ENCODE peak calls at places on chromosomes 4 and X, in six cellular contexts. One of them, this sample, is unnamed.
A peak's percentile ranks its signal among the peaks of the same experiment; 100 is the strongest.

GRCh38 chr4:3308691-3309090 is 15.9 kb downstream of the RGS12 start:
- DNase-seq in H1: no peak
- DNase-seq in neuronal stem cell: no peak
- DNase-seq in H9: no peak
- DNase-seq in IMR-90: no peak
- DNase-seq in mesenchymal stem cell: no peak
- DNase-seq in this sample: no peak

GRCh38 chrX:150831863-150832262 is 66.6 kb downstream of the CD99L2 start:
- DNase-seq in H9: no peak
- DNase-seq in H1: no peak
- DNase-seq in neuronal stem cell: no peak
- DNase-seq in mesenchymal stem cell: no peak
- DNase-seq in IMR-90: no peak
- DNase-seq in this sample: no peak

GRCh38 chr4:145567471-145567870 is 51.7 kb upstream of the MMAA start:
- DNase-seq in H9: no peak
- DNase-seq in neuronal stem cell: no peak
- DNase-seq in mesenchymal stem cell: no peak
- DNase-seq in H1: no peak
- DNase-seq in IMR-90: no peak
- DNase-seq in this sample: peak; percentile 33

GRCh38 chr4:89121711-89122387 is 10.5 kb downstream of the TIGD2 start:
- DNase-seq in mesenchymal stem cell: peak; percentile 43
- DNase-seq in H9: no peak
- DNase-seq in H1: no peak
- DNase-seq in IMR-90: no peak
- DNase-seq in neuronal stem cell: no peak
- DNase-seq in this sample: peak; percentile 48

GRCh38 chr4:185210102-185210981 is 944 bp downstream of the SNX25 start:
- DNase-seq in H9: peak; percentile 58
- DNase-seq in H1: no peak
- DNase-seq in mesenchymal stem cell: peak; percentile 71
- DNase-seq in neuronal stem cell: peak; percentile 41
- DNase-seq in IMR-90: peak; percentile 56
- DNase-seq in this sample: peak; percentile 41

GRCh38 chr4:119080721-119081541 is 54.7 kb upstream of the MYOZ2 start:
- DNase-seq in neuronal stem cell: no peak
- DNase-seq in IMR-90: no peak
- DNase-seq in H9: no peak
- DNase-seq in mesenchymal stem cell: peak; percentile 20
- DNase-seq in H1: no peak
- DNase-seq in this sample: peak; percentile 77

GRCh38 chrX:53094584-53094908 is 604 bp downstream of the KANTR start:
- DNase-seq in neuronal stem cell: no peak
- DNase-seq in IMR-90: no peak
- DNase-seq in H1: no peak
- DNase-seq in mesenchymal stem cell: no peak
- DNase-seq in H9: no peak
- DNase-seq in this sample: no peak

GRCh38 chr4:83865417-83866150 is 329.7 kb downstream of the GPAT3 start:
- DNase-seq in IMR-90: no peak
- DNase-seq in neuronal stem cell: peak; percentile 71
- DNase-seq in H1: no peak
- DNase-seq in H9: no peak
- DNase-seq in mesenchymal stem cell: no peak
- DNase-seq in this sample: no peak

GRCh38 chrX:22325091-22325490 is 52.4 kb downstream of the CBLL2 start:
- DNase-seq in mesenchymal stem cell: peak; percentile 49
- DNase-seq in H9: no peak
- DNase-seq in H1: no peak
- DNase-seq in IMR-90: peak; percentile 59
- DNase-seq in neuronal stem cell: no peak
- DNase-seq in this sample: no peak

GRCh38 chrX:137194164-137194563 is 160.4 kb upstream of the GPR101 start:
- DNase-seq in mesenchymal stem cell: no peak
- DNase-seq in H1: peak; percentile 3
- DNase-seq in IMR-90: peak; percentile 21
- DNase-seq in neuronal stem cell: peak; percentile 33
- DNase-seq in H9: peak; percentile 53
- DNase-seq in this sample: peak; percentile 2

GRCh38 chr4:186840222-186840701 is 116.6 kb upstream of the FAT1 start:
- DNase-seq in mesenchymal stem cell: no peak
- DNase-seq in neuronal stem cell: no peak
- DNase-seq in H9: no peak
- DNase-seq in IMR-90: peak; percentile 62
- DNase-seq in H1: no peak
- DNase-seq in this sample: no peak

GRCh38 chr4:184265566-184266351 is 48.1 kb upstream of the ENPP6 start:
- DNase-seq in mesenchymal stem cell: peak; percentile 34
- DNase-seq in IMR-90: peak; percentile 61
- DNase-seq in H1: no peak
- DNase-seq in H9: no peak
- DNase-seq in neuronal stem cell: no peak
- DNase-seq in this sample: peak; percentile 67

GRCh38 chr4:174120446-174121142 is 162.9 kb downstream of the FBXO8 start:
- DNase-seq in H1: no peak
- DNase-seq in IMR-90: peak; percentile 72
- DNase-seq in mesenchymal stem cell: peak; percentile 87
- DNase-seq in neuronal stem cell: peak; percentile 64
- DNase-seq in H9: peak; percentile 45
- DNase-seq in this sample: peak; percentile 50

GRCh38 chr4:60611762-60612496 is 588.2 kb upstream of the ADGRL3 start:
- DNase-seq in IMR-90: peak; percentile 24
- DNase-seq in H9: no peak
- DNase-seq in mesenchymal stem cell: no peak
- DNase-seq in H1: peak; percentile 15
- DNase-seq in neuronal stem cell: no peak
- DNase-seq in this sample: peak; percentile 96

GRCh38 chrX:58051346-58051745 is 141.1 kb upstream of the ZXDA start:
- DNase-seq in mesenchymal stem cell: no peak
- DNase-seq in H9: no peak
- DNase-seq in H1: no peak
- DNase-seq in neuronal stem cell: no peak
- DNase-seq in IMR-90: no peak
- DNase-seq in this sample: no peak
- H3K9me3 ChIP-seq in mesenchymal stem cell: peaks cover 32% of the 10 kb centered on the region
- H3K9me3 ChIP-seq in H9: peaks cover 96% of the 10 kb centered on the region
- H3K9me3 ChIP-seq in H1: peaks cover 54% of the 10 kb centered on the region
- H3K9me3 ChIP-seq in neuronal stem cell: no peaks in the 10 kb centered on the region
- H3K9me3 ChIP-seq in IMR-90: peaks cover 8% of the 10 kb centered on the region
- H3K9me3 ChIP-seq in this sample: peaks cover 10% of the 10 kb centered on the region

DNA sequence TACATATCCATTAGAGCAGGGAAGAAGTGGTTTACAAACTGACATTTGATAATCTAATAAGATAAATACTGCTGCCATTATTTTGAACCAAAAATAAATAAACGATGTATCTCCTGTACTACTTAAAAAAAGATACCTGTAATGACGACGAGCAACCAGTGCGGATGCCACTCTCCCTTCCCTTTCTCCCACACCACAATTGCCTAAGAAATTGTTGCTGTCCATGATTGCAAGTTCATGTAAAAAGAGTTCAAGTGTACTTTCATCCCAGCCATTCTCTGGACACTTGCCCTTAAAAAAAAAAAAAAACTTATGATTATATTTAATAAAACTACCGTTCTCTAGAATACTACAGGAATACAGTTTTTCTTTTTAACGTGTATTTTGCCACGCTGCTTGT is 1.4 kb downstream of the SEPSECS start:
- DNase-seq in neuronal stem cell: no peak
- DNase-seq in H1: no peak
- DNase-seq in H9: no peak
- DNase-seq in mesenchymal stem cell: no peak
- DNase-seq in IMR-90: no peak
- DNase-seq in this sample: no peak
- H3K9ac ChIP-seq in neuronal stem cell: no peak overlapping the region
- H3K9ac ChIP-seq in H1: no peak overlapping the region
- H3K9ac ChIP-seq in H9: no peak overlapping the region
- H3K9ac ChIP-seq in mesenchymal stem cell: no peak overlapping the region
- H3K9ac ChIP-seq in IMR-90: no peak overlapping the region
- H3K9ac ChIP-seq in this sample: no peak overlapping the region

GRCh38 chr4:87913871-87914270 is 61.6 kb upstream of the SPP1 start:
- DNase-seq in H1: no peak
- DNase-seq in mesenchymal stem cell: no peak
- DNase-seq in H9: no peak
- DNase-seq in neuronal stem cell: no peak
- DNase-seq in IMR-90: no peak
- DNase-seq in this sample: no peak

GRCh38 chr4:87918314-87919058 is 57.0 kb upstream of the SPP1 start:
- DNase-seq in H9: no peak
- DNase-seq in neuronal stem cell: no peak
- DNase-seq in mesenchymal stem cell: no peak
- DNase-seq in IMR-90: no peak
- DNase-seq in H1: no peak
- DNase-seq in this sample: no peak

GRCh38 chr4:87915621-87916020 is 59.9 kb upstream of the SPP1 start:
- DNase-seq in H9: no peak
- DNase-seq in mesenchymal stem cell: no peak
- DNase-seq in neuronal stem cell: no peak
- DNase-seq in H1: no peak
- DNase-seq in IMR-90: no peak
- DNase-seq in this sample: no peak

GRCh38 chr4:87919951-87920350 is 55.6 kb upstream of the SPP1 start:
- DNase-seq in neuronal stem cell: no peak
- DNase-seq in H1: no peak
- DNase-seq in mesenchymal stem cell: no peak
- DNase-seq in IMR-90: no peak
- DNase-seq in H9: no peak
- DNase-seq in this sample: no peak

DNA sequence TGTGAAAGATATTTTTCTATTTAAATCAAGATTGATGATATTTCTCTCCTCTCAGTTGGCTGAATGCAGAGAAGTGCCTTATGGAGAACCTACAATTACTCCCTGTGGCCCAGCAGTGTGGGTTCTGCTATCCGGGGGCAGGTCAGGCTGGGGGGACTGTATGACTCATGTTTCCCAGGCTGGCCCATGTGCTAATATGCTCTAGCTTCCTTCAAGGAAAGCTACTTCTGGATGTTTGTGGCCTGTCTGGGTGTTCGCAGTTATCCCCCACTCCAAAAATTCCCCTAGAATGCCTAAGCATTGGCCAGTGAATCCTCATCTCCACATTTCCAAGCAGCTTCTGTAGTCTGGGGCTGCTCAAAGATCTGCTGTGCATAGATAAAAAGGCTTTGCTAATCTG is 58.9 kb upstream of the SPP1 start:
- DNase-seq in neuronal stem cell: no peak
- DNase-seq in H9: no peak
- DNase-seq in IMR-90: no peak
- DNase-seq in mesenchymal stem cell: peak; percentile 35
- DNase-seq in H1: no peak
- DNase-seq in this sample: no peak
- H2AK5ac ChIP-seq in neuronal stem cell: no peak overlapping the region
- H2AK5ac ChIP-seq in H9: no peak overlapping the region
- H2AK5ac ChIP-seq in IMR-90: no peak overlapping the region
- H2AK5ac ChIP-seq in mesenchymal stem cell: no peak overlapping the region
- H2AK5ac ChIP-seq in H1: peak overlapping the region; percentile 69
- H2AK5ac ChIP-seq in this sample: no peak overlapping the region

GRCh38 chr4:2306773-2307410 is 45.0 kb upstream of the MXD4 start:
- DNase-seq in mesenchymal stem cell: no peak
- DNase-seq in neuronal stem cell: no peak
- DNase-seq in H9: no peak
- DNase-seq in IMR-90: no peak
- DNase-seq in H1: no peak
- DNase-seq in this sample: no peak
- H3K9me3 ChIP-seq in mesenchymal stem cell: peaks cover 15% of the 10 kb centered on the region
- H3K9me3 ChIP-seq in neuronal stem cell: peaks cover 6% of the 10 kb centered on the region
- H3K9me3 ChIP-seq in H9: peaks cover 6% of the 10 kb centered on the region
- H3K9me3 ChIP-seq in IMR-90: peaks cover 14% of the 10 kb centered on the region
- H3K9me3 ChIP-seq in H1: peaks cover 3% of the 10 kb centered on the region
- H3K9me3 ChIP-seq in this sample: peaks cover 17% of the 10 kb centered on the region

DNA sequence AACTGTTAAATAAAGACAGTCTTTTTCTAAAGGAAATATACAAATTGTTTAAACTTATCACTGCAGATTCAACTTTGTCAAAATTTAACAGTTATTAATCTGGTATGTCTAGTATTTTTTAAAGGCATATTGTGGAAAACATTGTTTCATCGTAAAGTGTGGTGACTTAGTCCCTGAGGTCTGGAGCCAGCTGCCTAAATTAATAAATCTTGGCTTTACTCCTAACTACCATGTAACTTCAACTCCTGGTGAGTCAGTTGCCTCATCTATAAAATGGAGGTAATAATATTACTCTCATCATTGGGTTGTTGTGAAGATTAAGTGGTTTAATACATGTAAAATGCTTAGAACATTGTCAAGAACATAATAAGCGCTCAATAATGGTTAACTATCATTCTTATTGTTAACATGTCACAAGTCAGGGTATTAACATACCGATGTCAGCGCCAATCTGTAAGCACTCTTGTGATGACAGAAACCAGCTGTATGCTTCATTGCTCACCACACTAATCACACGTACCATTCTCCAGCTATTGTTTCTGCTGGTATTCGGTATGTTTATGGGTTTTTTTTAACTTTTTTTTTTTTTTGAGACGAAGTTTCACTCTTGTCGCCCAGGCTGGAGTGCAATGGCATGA is 14.1 kb upstream of the SMIM43 start:
- DNase-seq in H9: no peak
- DNase-seq in mesenchymal stem cell: no peak
- DNase-seq in H1: no peak
- DNase-seq in neuronal stem cell: no peak
- DNase-seq in IMR-90: peak; percentile 80
- DNase-seq in this sample: peak; percentile 48
- H3K9ac ChIP-seq in H9: no peak overlapping the region
- H3K9ac ChIP-seq in mesenchymal stem cell: no peak overlapping the region
- H3K9ac ChIP-seq in H1: no peak overlapping the region
- H3K9ac ChIP-seq in neuronal stem cell: no peak overlapping the region
- H3K9ac ChIP-seq in IMR-90: no peak overlapping the region
- H3K9ac ChIP-seq in this sample: no peak overlapping the region

GRCh38 chr4:6179362-6179761 is 21.0 kb downstream of the JAKMIP1 start:
- DNase-seq in neuronal stem cell: no peak
- DNase-seq in H9: no peak
- DNase-seq in IMR-90: no peak
- DNase-seq in mesenchymal stem cell: no peak
- DNase-seq in H1: no peak
- DNase-seq in this sample: no peak
- H2AK5ac ChIP-seq in neuronal stem cell: no peak overlapping the region
- H2AK5ac ChIP-seq in H9: no peak overlapping the region
- H2AK5ac ChIP-seq in IMR-90: no peak overlapping the region
- H2AK5ac ChIP-seq in mesenchymal stem cell: no peak overlapping the region
- H2AK5ac ChIP-seq in H1: no peak overlapping the region
- H2AK5ac ChIP-seq in this sample: no peak overlapping the region

GRCh38 chr4:70915874-70916559 is 13.8 kb downstream of the MOB1B start:
- DNase-seq in H1: no peak
- DNase-seq in H9: no peak
- DNase-seq in IMR-90: no peak
- DNase-seq in neuronal stem cell: no peak
- DNase-seq in mesenchymal stem cell: no peak
- DNase-seq in this sample: no peak
- H3K9me3 ChIP-seq in H1: peaks cover 11% of the 10 kb centered on the region
- H3K9me3 ChIP-seq in H9: no peaks in the 10 kb centered on the region
- H3K9me3 ChIP-seq in IMR-90: no peaks in the 10 kb centered on the region
- H3K9me3 ChIP-seq in neuronal stem cell: peaks cover 52% of the 10 kb centered on the region
- H3K9me3 ChIP-seq in mesenchymal stem cell: no peaks in the 10 kb centered on the region
- H3K9me3 ChIP-seq in this sample: peaks cover 3% of the 10 kb centered on the region